ENCODE peak calls at places on chromosomes 1 and 21, in six cellular contexts. One of them, this sample, is unnamed.

GRCh38 chr1:165738794-165739193 is 29.9 kb downstream of the TMCO1 start:
- DNase-seq in mesendoderm: no peak
- DNase-seq in heart left ventricle: no peak
- DNase-seq in body of pancreas: no peak
- DNase-seq in Peyer's patch: no peak
- DNase-seq in left ventricle myocardium inferior: no peak
- DNase-seq in this sample: no peak

GRCh38 chr1:167518331-167518700 is at the start of gene CD247:
- DNase-seq in mesendoderm: no peak
- DNase-seq in heart left ventricle: no peak
- DNase-seq in body of pancreas: no peak
- DNase-seq in Peyer's patch: peak
- DNase-seq in left ventricle myocardium inferior: no peak
- DNase-seq in this sample: no peak

GRCh38 chr1:90443340-90443739 is 273.8 kb downstream of the BARHL2 start:
- DNase-seq in mesendoderm: no peak
- DNase-seq in heart left ventricle: no peak
- DNase-seq in body of pancreas: no peak
- DNase-seq in Peyer's patch: no peak
- DNase-seq in left ventricle myocardium inferior: no peak
- DNase-seq in this sample: no peak

GRCh38 chr1:187009320-187009719 is 180.6 kb downstream of the PLA2G4A start:
- DNase-seq in mesendoderm: no peak
- DNase-seq in heart left ventricle: no peak
- DNase-seq in body of pancreas: no peak
- DNase-seq in Peyer's patch: no peak
- DNase-seq in left ventricle myocardium inferior: no peak
- DNase-seq in this sample: no peak

GRCh38 chr1:227306689-227307088 is 11.6 kb downstream of the CDC42BPA start:
- DNase-seq in mesendoderm: no peak
- DNase-seq in heart left ventricle: no peak
- DNase-seq in body of pancreas: no peak
- DNase-seq in Peyer's patch: no peak
- DNase-seq in left ventricle myocardium inferior: no peak
- DNase-seq in this sample: no peak

GRCh38 chr1:167706931-167707877 is 14.6 kb upstream of the MPZL1 start:
- DNase-seq in mesendoderm: peak
- DNase-seq in heart left ventricle: no peak
- DNase-seq in body of pancreas: no peak
- DNase-seq in Peyer's patch: no peak
- DNase-seq in left ventricle myocardium inferior: no peak
- DNase-seq in this sample: no peak

GRCh38 chr1:17215545-17215890 is 10.6 kb downstream of the PADI1 start:
- DNase-seq in mesendoderm: no peak
- DNase-seq in heart left ventricle: no peak
- DNase-seq in body of pancreas: no peak
- DNase-seq in Peyer's patch: no peak
- DNase-seq in left ventricle myocardium inferior: no peak
- DNase-seq in this sample: no peak

GRCh38 chr1:1137256-1138045 is 21.6 kb upstream of the C1orf159 start:
- DNase-seq in mesendoderm: no peak
- DNase-seq in heart left ventricle: no peak
- DNase-seq in body of pancreas: no peak
- DNase-seq in Peyer's patch: peak
- DNase-seq in left ventricle myocardium inferior: no peak
- DNase-seq in this sample: no peak

GRCh38 chr1:184272178-184272866 is 114.5 kb upstream of the C1orf21 start:
- DNase-seq in mesendoderm: no peak
- DNase-seq in heart left ventricle: no peak
- DNase-seq in body of pancreas: no peak
- DNase-seq in Peyer's patch: no peak
- DNase-seq in left ventricle myocardium inferior: no peak
- DNase-seq in this sample: no peak

GRCh38 chr21:38503588-38503987 is 5.3 kb upstream of the ERG start:
- DNase-seq in mesendoderm: no peak
- DNase-seq in heart left ventricle: no peak
- DNase-seq in body of pancreas: no peak
- DNase-seq in Peyer's patch: no peak
- DNase-seq in left ventricle myocardium inferior: no peak
- DNase-seq in this sample: peak

GRCh38 chr1:150563340-150564038 is 14.3 kb downstream of the ADAMTSL4 start:
- DNase-seq in mesendoderm: no peak
- DNase-seq in heart left ventricle: peak
- DNase-seq in body of pancreas: peak
- DNase-seq in Peyer's patch: no peak
- DNase-seq in left ventricle myocardium inferior: peak
- DNase-seq in this sample: no peak

GRCh38 chr1:52511439-52511838 is 41.5 kb downstream of the TUT4 start:
- DNase-seq in mesendoderm: no peak
- DNase-seq in heart left ventricle: no peak
- DNase-seq in body of pancreas: no peak
- DNase-seq in Peyer's patch: no peak
- DNase-seq in left ventricle myocardium inferior: no peak
- DNase-seq in this sample: no peak

GRCh38 chr1:10415211-10415930 is 14.9 kb upstream of the CENPS start:
- DNase-seq in mesendoderm: peak
- DNase-seq in heart left ventricle: no peak
- DNase-seq in body of pancreas: no peak
- DNase-seq in Peyer's patch: no peak
- DNase-seq in left ventricle myocardium inferior: no peak
- DNase-seq in this sample: peak

GRCh38 chr1:33986389-33987095 is 122.7 kb downstream of the HMGB4 start:
- DNase-seq in mesendoderm: no peak
- DNase-seq in heart left ventricle: peak
- DNase-seq in body of pancreas: peak
- DNase-seq in Peyer's patch: no peak
- DNase-seq in left ventricle myocardium inferior: peak
- DNase-seq in this sample: no peak

GRCh38 chr1:232950919-232951579 is 638 bp downstream of the NTPCR start:
- DNase-seq in mesendoderm: peak
- DNase-seq in heart left ventricle: no peak
- DNase-seq in body of pancreas: no peak
- DNase-seq in Peyer's patch: peak
- DNase-seq in left ventricle myocardium inferior: no peak
- DNase-seq in this sample: peak

GRCh38 chr1:37153701-37154100 is 119.4 kb upstream of the GRIK3 start:
- DNase-seq in mesendoderm: no peak
- DNase-seq in heart left ventricle: no peak
- DNase-seq in body of pancreas: no peak
- DNase-seq in Peyer's patch: no peak
- DNase-seq in left ventricle myocardium inferior: no peak
- DNase-seq in this sample: no peak

GRCh38 chr1:78267513-78268218 is 221.9 kb downstream of the GIPC2 start:
- DNase-seq in mesendoderm: no peak
- DNase-seq in heart left ventricle: no peak
- DNase-seq in body of pancreas: no peak
- DNase-seq in Peyer's patch: no peak
- DNase-seq in left ventricle myocardium inferior: no peak
- DNase-seq in this sample: no peak

GRCh38 chr1:183416850-183417690 is 1.1 kb downstream of the NMNAT2 start:
- DNase-seq in mesendoderm: peak
- DNase-seq in heart left ventricle: peak
- DNase-seq in body of pancreas: peak
- DNase-seq in Peyer's patch: no peak
- DNase-seq in left ventricle myocardium inferior: peak
- DNase-seq in this sample: peak

GRCh38 chr1:15148975-15149374 is 4.6 kb upstream of the TMEM51 start:
- DNase-seq in mesendoderm: no peak
- DNase-seq in heart left ventricle: no peak
- DNase-seq in body of pancreas: no peak
- DNase-seq in Peyer's patch: no peak
- DNase-seq in left ventricle myocardium inferior: no peak
- DNase-seq in this sample: no peak

GRCh38 chr1:30929135-30929889 is 20.8 kb upstream of the SDC3 start:
- DNase-seq in mesendoderm: peak
- DNase-seq in heart left ventricle: no peak
- DNase-seq in body of pancreas: peak
- DNase-seq in Peyer's patch: peak
- DNase-seq in left ventricle myocardium inferior: no peak
- DNase-seq in this sample: peak

GRCh38 chr1:15215116-15215515 is 31.9 kb upstream of the FHAD1 start:
- DNase-seq in mesendoderm: no peak
- DNase-seq in heart left ventricle: no peak
- DNase-seq in body of pancreas: no peak
- DNase-seq in Peyer's patch: no peak
- DNase-seq in left ventricle myocardium inferior: peak
- DNase-seq in this sample: no peak

GRCh38 chr1:175080030-175080429 is 12.4 kb downstream of the TNN start:
- DNase-seq in mesendoderm: no peak
- DNase-seq in heart left ventricle: no peak
- DNase-seq in body of pancreas: no peak
- DNase-seq in Peyer's patch: no peak
- DNase-seq in left ventricle myocardium inferior: no peak
- DNase-seq in this sample: no peak

GRCh38 chr1:234765181-234765580 is 155.2 kb upstream of the IRF2BP2 start:
- DNase-seq in mesendoderm: no peak
- DNase-seq in heart left ventricle: no peak
- DNase-seq in body of pancreas: no peak
- DNase-seq in Peyer's patch: no peak
- DNase-seq in left ventricle myocardium inferior: no peak
- DNase-seq in this sample: no peak

GRCh38 chr21:42220138-42220701 is 1.3 kb downstream of the ABCG1 start:
- DNase-seq in mesendoderm: peak
- DNase-seq in heart left ventricle: peak
- DNase-seq in body of pancreas: peak
- DNase-seq in Peyer's patch: peak
- DNase-seq in left ventricle myocardium inferior: peak
- DNase-seq in this sample: peak

DNA sequence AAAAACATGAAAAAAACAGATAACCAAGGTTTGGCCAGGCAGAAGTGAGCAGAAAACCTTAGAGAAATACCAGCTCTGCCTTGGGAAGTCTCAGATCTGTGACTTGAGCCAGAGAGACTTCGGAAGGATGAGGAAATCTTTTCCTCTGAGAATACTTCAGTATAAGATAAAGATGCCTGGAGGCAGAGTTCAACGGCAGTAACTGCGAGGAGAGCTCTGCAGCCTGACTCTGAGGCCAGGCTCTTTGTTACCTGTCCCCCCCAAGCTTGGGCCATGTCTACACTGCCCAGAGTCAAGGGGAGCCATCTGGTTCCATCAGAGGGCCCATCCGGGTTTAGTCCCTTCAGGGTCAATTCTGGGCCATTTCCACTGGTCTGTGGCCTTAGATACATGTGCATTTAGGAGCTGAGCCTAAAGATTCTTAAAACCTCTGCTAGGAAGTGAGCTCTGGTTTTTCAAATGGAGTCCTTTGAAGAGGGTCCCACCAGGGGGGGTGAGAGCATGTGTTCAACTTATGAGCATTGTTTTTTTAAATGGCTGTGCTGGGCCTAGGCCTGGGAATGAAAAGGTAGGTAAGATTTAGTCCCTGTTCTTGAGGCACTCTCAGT is 8.7 kb downstream of the KIRREL1 start:
- DNase-seq in mesendoderm: peak
- DNase-seq in heart left ventricle: no peak
- DNase-seq in body of pancreas: no peak
- DNase-seq in Peyer's patch: no peak
- DNase-seq in left ventricle myocardium inferior: no peak
- DNase-seq in this sample: no peak
- H3K27ac ChIP-seq in mesendoderm: peak
- H3K27ac ChIP-seq in heart left ventricle: peak
- H3K27ac ChIP-seq in body of pancreas: peak
- H3K27ac ChIP-seq in Peyer's patch: peak
- H3K27ac ChIP-seq in left ventricle myocardium inferior: peak
- H3K27ac ChIP-seq in this sample: peak

DNA sequence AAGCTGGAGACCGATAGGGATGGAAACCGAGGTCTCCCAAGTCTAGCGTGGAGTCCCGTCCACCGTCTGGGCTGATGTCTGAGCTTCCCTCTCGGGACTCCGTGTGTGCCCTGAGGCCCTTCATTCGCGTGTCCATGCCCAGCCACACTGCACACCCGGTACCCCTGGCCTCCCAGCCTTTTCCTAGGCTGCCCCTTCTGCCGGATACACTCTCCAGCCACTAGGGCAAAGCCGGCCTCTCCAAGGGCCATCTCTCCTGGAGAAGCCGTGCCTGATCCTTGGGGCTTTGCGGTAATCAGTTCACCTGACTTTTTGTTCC is 49.4 kb upstream of the SLC2A1 start:
- DNase-seq in mesendoderm: no peak
- DNase-seq in heart left ventricle: no peak
- DNase-seq in body of pancreas: no peak
- DNase-seq in Peyer's patch: no peak
- DNase-seq in left ventricle myocardium inferior: no peak
- DNase-seq in this sample: no peak
- H3K27ac ChIP-seq in mesendoderm: peak
- H3K27ac ChIP-seq in heart left ventricle: no peak
- H3K27ac ChIP-seq in body of pancreas: no peak
- H3K27ac ChIP-seq in Peyer's patch: no peak
- H3K27ac ChIP-seq in left ventricle myocardium inferior: no peak
- H3K27ac ChIP-seq in this sample: no peak

DNA sequence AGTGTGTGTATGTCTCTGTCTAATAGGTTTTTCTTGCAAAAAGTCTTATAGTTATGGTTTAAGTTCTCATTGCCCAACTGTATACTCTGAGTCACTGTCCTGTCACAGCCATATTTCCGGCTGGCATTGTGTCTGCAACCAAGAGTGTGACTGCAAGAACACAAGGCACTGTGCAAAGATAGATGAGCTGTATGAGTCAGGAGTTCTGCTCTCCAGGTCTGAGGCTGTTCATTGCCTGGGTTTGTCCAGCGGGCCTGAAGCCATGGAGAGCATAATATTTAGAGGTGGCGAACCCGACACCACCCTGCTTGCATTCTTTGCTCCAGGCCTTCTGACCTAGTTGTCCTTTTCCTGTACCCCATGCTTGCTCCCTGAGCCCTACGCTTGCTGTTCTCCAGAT is 50.9 kb upstream of the CNIH3 start:
- DNase-seq in mesendoderm: no peak
- DNase-seq in heart left ventricle: no peak
- DNase-seq in body of pancreas: peak
- DNase-seq in Peyer's patch: no peak
- DNase-seq in left ventricle myocardium inferior: no peak
- DNase-seq in this sample: peak
- H3K27ac ChIP-seq in mesendoderm: no peak
- H3K27ac ChIP-seq in heart left ventricle: no peak
- H3K27ac ChIP-seq in body of pancreas: no peak
- H3K27ac ChIP-seq in Peyer's patch: no peak
- H3K27ac ChIP-seq in left ventricle myocardium inferior: no peak
- H3K27ac ChIP-seq in this sample: no peak

GRCh38 chr1:94928293-94928939 is 1.5 kb upstream of the CNN3 start:
- DNase-seq in mesendoderm: no peak
- DNase-seq in heart left ventricle: no peak
- DNase-seq in body of pancreas: no peak
- DNase-seq in Peyer's patch: no peak
- DNase-seq in left ventricle myocardium inferior: no peak
- DNase-seq in this sample: no peak

GRCh38 chr1:94926365-94926914 is 470 bp downstream of the CNN3 start:
- DNase-seq in mesendoderm: peak
- DNase-seq in heart left ventricle: peak
- DNase-seq in body of pancreas: peak
- DNase-seq in Peyer's patch: peak
- DNase-seq in left ventricle myocardium inferior: peak
- DNase-seq in this sample: peak

GRCh38 chr1:94925561-94926364 is 1.1 kb downstream of the CNN3 start:
- DNase-seq in mesendoderm: peak
- DNase-seq in heart left ventricle: peak
- DNase-seq in body of pancreas: peak
- DNase-seq in Peyer's patch: peak
- DNase-seq in left ventricle myocardium inferior: peak
- DNase-seq in this sample: peak

GRCh38 chr1:94927405-94928175 is 680 bp upstream of the CNN3 start:
- DNase-seq in mesendoderm: peak
- DNase-seq in heart left ventricle: no peak
- DNase-seq in body of pancreas: peak
- DNase-seq in Peyer's patch: peak
- DNase-seq in left ventricle myocardium inferior: no peak
- DNase-seq in this sample: peak

GRCh38 chr1:94926915-94927404 is at the start of gene CNN3:
- DNase-seq in mesendoderm: peak
- DNase-seq in heart left ventricle: peak
- DNase-seq in body of pancreas: peak
- DNase-seq in Peyer's patch: peak
- DNase-seq in left ventricle myocardium inferior: peak
- DNase-seq in this sample: peak
- H3K27ac ChIP-seq in mesendoderm: peak
- H3K27ac ChIP-seq in heart left ventricle: peak
- H3K27ac ChIP-seq in body of pancreas: peak
- H3K27ac ChIP-seq in Peyer's patch: peak
- H3K27ac ChIP-seq in left ventricle myocardium inferior: peak
- H3K27ac ChIP-seq in this sample: peak

This sample was measured in A673.